ENCODE peak calls at places on chromosomes 4 and X, in six cellular contexts. I, O, D, E, W and H are unnamed samples.

GRCh38 chrX:150529587-150529986 is 38.8 kb upstream of the MTM1 start:
- DNase-seq in I (no peak), O (no peak), D (no peak), E (no peak), W (no peak), H (no peak)

GRCh38 chrX:22037911-22038537 is 5.9 kb downstream of the PHEX start:
- DNase-seq in I (no peak), O (no peak), D (no peak), E (no peak), W (no peak), H (no peak)

GRCh38 chrX:134711135-134711941 is 53.1 kb upstream of the PLAC1 start:
- DNase-seq in I (no peak), O (no peak), D (no peak), E (no peak), W (no peak), H (no peak)

GRCh38 chrX:115525486-115525885 is 35.5 kb upstream of the PLS3 start:
- DNase-seq in I (no peak), O (no peak), D (no peak), E (peak), W (no peak), H (no peak)

GRCh38 chrX:15216280-15216679 is 53.6 kb downstream of the ASB9 start:
- DNase-seq in I (no peak), O (no peak), D (no peak), E (no peak), W (no peak), H (no peak)

GRCh38 chr4:48813984-48814383 is 16.9 kb upstream of the OCIAD1 start:
- DNase-seq in I (no peak), O (no peak), D (no peak), E (no peak), W (no peak), H (no peak)

GRCh38 chr4:27088491-27088890 is 227.8 kb downstream of the STIM2 start:
- DNase-seq in I (no peak), O (no peak), D (peak), E (no peak), W (no peak), H (no peak)

GRCh38 chrX:123222920-123223319 is 38.8 kb downstream of the GRIA3 start:
- DNase-seq in I (no peak), O (no peak), D (no peak), E (no peak), W (no peak), H (no peak)

GRCh38 chr4:7266525-7267292 is 74.4 kb downstream of the SORCS2 start:
- DNase-seq in I (peak), O (no peak), D (no peak), E (peak), W (no peak), H (peak)

GRCh38 chr4:26220704-26221103 is 100.1 kb upstream of the RBPJ start:
- DNase-seq in I (peak), O (no peak), D (no peak), E (no peak), W (no peak), H (peak)

GRCh38 chrX:104318330-104319009 is 63.7 kb upstream of the ESX1 start:
- DNase-seq in I (peak), O (no peak), D (no peak), E (peak), W (no peak), H (peak)

GRCh38 chr4:156255608-156256007 is 301.9 kb upstream of the CTSO start:
- DNase-seq in I (no peak), O (no peak), D (no peak), E (no peak), W (no peak), H (no peak)

GRCh38 chrX:41468647-41469323 is 21.6 kb downstream of the NYX start:
- DNase-seq in I (peak), O (no peak), D (peak), E (peak), W (no peak), H (peak)

GRCh38 chr4:81405900-81406401 is 65.8 kb downstream of the RASGEF1B start:
- DNase-seq in I (peak), O (no peak), D (no peak), E (peak), W (peak), H (peak)

GRCh38 chrX:11792461-11793421 is 34.7 kb downstream of the MSL3 start:
- DNase-seq in I (no peak), O (no peak), D (no peak), E (no peak), W (no peak), H (no peak)

GRCh38 chrX:96761566-96761965 is 76.9 kb downstream of the DIAPH2 start:
- DNase-seq in I (no peak), O (no peak), D (no peak), E (no peak), W (no peak), H (no peak)

GRCh38 chr4:54367059-54367458 is 138.0 kb downstream of the PDGFRA start:
- DNase-seq in I (peak), O (no peak), D (no peak), E (no peak), W (no peak), H (no peak)

DNA sequence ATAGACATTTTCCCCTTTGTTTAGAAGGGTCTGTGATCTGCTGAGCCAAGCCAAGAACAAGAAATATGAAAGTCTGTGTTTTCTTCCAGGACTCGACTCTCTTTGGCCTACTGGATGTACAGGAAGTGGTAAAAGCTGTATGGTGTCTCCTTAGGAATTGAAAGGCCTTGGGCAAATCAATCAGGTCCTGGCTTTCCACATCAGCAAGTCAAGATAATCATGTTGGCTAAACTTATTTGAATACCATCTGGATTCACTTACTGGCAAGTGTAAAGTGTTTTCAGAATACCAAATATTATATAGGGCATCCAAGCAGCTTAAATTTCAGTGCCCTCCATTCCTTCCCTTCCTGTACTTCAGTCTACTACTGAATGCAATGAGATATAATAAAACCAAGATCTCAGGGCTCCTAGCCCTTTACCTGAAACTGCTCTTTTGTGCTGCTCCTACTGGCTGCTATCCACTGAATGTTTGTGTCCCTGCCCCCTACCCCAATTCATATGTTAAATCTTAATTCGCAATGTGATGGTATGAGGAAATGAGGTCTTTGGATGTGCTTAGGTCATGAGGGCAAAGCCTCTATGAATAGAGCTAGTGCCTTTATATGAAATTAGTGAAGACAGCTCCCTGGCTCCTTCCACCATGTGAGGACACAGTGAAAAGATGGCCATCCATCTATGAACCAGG is 578.0 kb downstream of the SPRY1 start:
- DNase-seq in I (no peak), O (no peak), D (no peak), E (no peak), W (no peak), H (no peak)
- H3K4me3 ChIP-seq in I (no peak), O (no peak), D (no peak), E (no peak), W (no peak), H (no peak)

GRCh38 chr4:33722800-33723511 is 2521.4 kb downstream of the ARAP2 start:
- DNase-seq in I (peak), O (no peak), D (no peak), E (no peak), W (no peak), H (peak)
- TF ChIP-seq CTCF in I (peak), O (no peak), D (no peak), E (no peak), W (peak), H (peak)

GRCh38 chr4:110620352-110621327 is 2.2 kb downstream of the PITX2 start:
- DNase-seq in I (peak), O (no peak), D (peak), E (no peak), W (peak), H (peak)

GRCh38 chr4:110621839-110622751 is 782 bp downstream of the PITX2 start:
- DNase-seq in I (no peak), O (no peak), D (peak), E (no peak), W (no peak), H (no peak)

GRCh38 chr4:110619401-110620247 is 3.3 kb downstream of the PITX2 start:
- DNase-seq in I (no peak), O (no peak), D (no peak), E (no peak), W (peak), H (no peak)

GRCh38 chr4:110622841-110623709 is at the start of gene PITX2:
- DNase-seq in I (peak), O (no peak), D (peak), E (peak), W (peak), H (peak)

GRCh38 chr4:110621328-110621812 is 1.5 kb downstream of the PITX2 start:
- DNase-seq in I (no peak), O (no peak), D (no peak), E (no peak), W (no peak), H (no peak)
- H3K4me3 ChIP-seq in I (no peak), O (no peak), D (no peak), E (no peak), W (peak), H (no peak)

GRCh38 chr4:180615746-180616145 is 1627.5 kb upstream of the TENM3 start:
- DNase-seq in I (no peak), O (no peak), D (no peak), E (no peak), W (no peak), H (no peak)
- TF ChIP-seq CTCF in I (no peak), O (no peak), D (no peak), E (peak), W (no peak), H (no peak)

GRCh38 chr4:15805583-15806517 is 27.7 kb downstream of the CD38 start:
- DNase-seq in I (peak), O (peak), D (no peak), E (peak), W (peak), H (peak)

GRCh38 chr4:15809473-15809872 is 31.3 kb downstream of the CD38 start:
- DNase-seq in I (no peak), O (no peak), D (no peak), E (no peak), W (no peak), H (no peak)

GRCh38 chr4:15811703-15812325 is 33.7 kb downstream of the CD38 start:
- DNase-seq in I (no peak), O (no peak), D (no peak), E (no peak), W (no peak), H (no peak)

DNA sequence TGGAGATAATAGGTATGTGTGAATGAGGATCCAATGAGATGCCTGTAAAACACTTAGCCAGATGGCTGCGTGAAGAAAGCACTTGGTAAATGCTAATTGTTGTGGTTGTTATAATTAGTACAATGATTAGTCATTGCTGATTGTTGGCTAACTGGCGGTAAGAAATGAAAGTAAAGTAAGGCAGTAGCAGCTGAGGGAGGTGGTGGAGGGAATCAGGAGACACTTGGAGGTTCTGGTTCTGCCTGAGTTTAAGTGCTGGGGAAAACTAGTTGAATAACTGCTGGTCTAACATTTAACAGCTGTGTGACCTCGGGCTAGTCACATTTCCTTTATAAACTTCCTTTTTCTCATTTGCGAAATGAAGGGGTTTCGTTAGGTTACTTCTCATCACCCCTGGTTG is 30.9 kb downstream of the CD38 start:
- DNase-seq in I (no peak), O (no peak), D (no peak), E (no peak), W (no peak), H (no peak)
- H3K4me3 ChIP-seq in I (no peak), O (no peak), D (no peak), E (no peak), W (no peak), H (no peak)